ENCODE peak calls at places on chromosomes 12 and 14, in ten cellular contexts. T is keratinocyte; G is MM.1S; W is CD8-positive, alpha-beta T cell; V is IMR-90; Y is transverse colon; M is HCT116; C is adrenal gland; S is aorta; J is BE2C. N is an unnamed sample. For H3K36me3 and H3K9me3, the result is how much of the 10 kb centered on the place peaks cover.

GRCh38 chr12:81261508-81262207 is 183.8 kb downstream of the ACSS3 start:
- DNase-seq in S (no peak), Y (no peak), T (no peak), C (no peak), W (no peak), V (no peak), J (no peak), G (no peak), M (no peak), N (no peak)

GRCh38 chr14:44662250-44662891 is 155.3 kb upstream of the FSCB start:
- DNase-seq in W (no peak), C (no peak), M (no peak), J (no peak), S (no peak), V (no peak), T (no peak), G (peak), Y (no peak), N (no peak)

GRCh38 chr12:63023926-63024325 is 89.0 kb upstream of the PPM1H start:
- DNase-seq in M (no peak), W (no peak), T (no peak), S (no peak), G (no peak), J (no peak), C (no peak), V (no peak), Y (no peak), N (no peak)

GRCh38 chr12:101775814-101776213 is 36.6 kb upstream of the SYCP3 start:
- DNase-seq in Y (no peak), G (no peak), M (no peak), T (no peak), J (no peak), V (no peak), S (no peak), W (no peak), C (no peak), N (no peak)

GRCh38 chr12:77402726-77403125 is 337.4 kb upstream of the E2F7 start:
- DNase-seq in T (no peak), C (no peak), W (no peak), V (peak), Y (no peak), S (no peak), G (no peak), M (no peak), J (no peak), N (no peak)

GRCh38 chr14:68222154-68222553 is 402.6 kb downstream of the RAD51B start:
- DNase-seq in W (no peak), M (no peak), S (no peak), C (no peak), T (no peak), G (no peak), J (no peak), V (no peak), Y (no peak), N (no peak)

GRCh38 chr14:56807586-56808168 is 2.6 kb downstream of the OTX2 start:
- DNase-seq in M (no peak), T (no peak), G (peak), W (no peak), S (no peak), Y (no peak), J (no peak), V (no peak), C (no peak), N (no peak)

GRCh38 chr12:79778802-79779201 is 88.0 kb upstream of the PAWR start:
- DNase-seq in T (no peak), M (no peak), V (peak), W (no peak), S (no peak), C (no peak), J (no peak), Y (no peak), G (no peak), N (no peak)

GRCh38 chr14:31829256-31829923 is 247.7 kb upstream of the ARHGAP5 start:
- DNase-seq in T (no peak), C (no peak), V (peak), W (no peak), S (no peak), M (no peak), G (no peak), Y (no peak), J (no peak), N (no peak)

GRCh38 chr12:89706551-89707348 is 1.9 kb downstream of the ATP2B1 start:
- DNase-seq in T (no peak), W (no peak), V (peak), M (no peak), Y (no peak), C (peak), G (no peak), S (no peak), J (peak), N (no peak)

GRCh38 chr12:32139064-32139421 is 32.4 kb downstream of the BICD1 start:
- DNase-seq in S (no peak), T (no peak), M (no peak), W (peak), G (peak), C (no peak), V (peak), Y (peak), J (no peak), N (no peak)

GRCh38 chr12:124749725-124750124 is 113.9 kb downstream of the SCARB1 start:
- DNase-seq in J (no peak), C (no peak), M (no peak), G (no peak), V (no peak), T (no peak), S (no peak), W (no peak), Y (no peak), N (no peak)

GRCh38 chr14:22993517-22993916 is 11.2 kb upstream of the AJUBA start:
- DNase-seq in J (no peak), V (no peak), S (no peak), M (no peak), G (no peak), Y (no peak), T (no peak), W (no peak), C (no peak), N (no peak)

GRCh38 chr14:58082491-58083098 is 69.4 kb downstream of the ARMH4 start:
- DNase-seq in S (no peak), T (no peak), V (peak), J (no peak), G (no peak), W (no peak), C (peak), Y (no peak), M (peak), N (no peak)

GRCh38 chr12:50058743-50059312 is 1.4 kb downstream of the ASIC1 start:
- DNase-seq in V (no peak), T (no peak), G (no peak), J (no peak), S (no peak), M (no peak), Y (no peak), W (no peak), C (no peak), N (no peak)

GRCh38 chr14:56005580-56006053 is 112.6 kb upstream of the PELI2 start:
- DNase-seq in W (no peak), Y (no peak), G (no peak), J (no peak), C (no peak), T (no peak), S (no peak), V (peak), M (no peak), N (no peak)

GRCh38 chr12:16526693-16527092 is 79.3 kb downstream of the LMO3 start:
- DNase-seq in W (no peak), M (peak), S (no peak), V (peak), T (no peak), J (no peak), C (peak), G (no peak), Y (no peak), N (no peak)

GRCh38 chr14:72907886-72908285 is 14.0 kb upstream of the DPF3 start:
- DNase-seq in M (no peak), T (no peak), J (no peak), G (no peak), S (no peak), C (no peak), Y (no peak), W (no peak), V (peak), N (no peak)

GRCh38 chr14:104263671-104264358 is 125.4 kb downstream of the KIF26A start:
- DNase-seq in J (peak), M (no peak), T (no peak), Y (no peak), C (no peak), S (peak), G (no peak), W (no peak), V (no peak), N (no peak)

GRCh38 chr12:10364839-10365681 is 24.8 kb downstream of the KLRK1 start:
- DNase-seq in S (no peak), W (no peak), J (peak), Y (peak), C (peak), T (no peak), V (peak), M (peak), G (peak), N (peak)

GRCh38 chr14:103427485-103428443 is 42.5 kb downstream of the MARK3 start:
- DNase-seq in W (no peak), C (peak), S (no peak), J (no peak), M (no peak), T (no peak), V (peak), G (no peak), Y (no peak), N (no peak)

GRCh38 chr12:112473056-112473455 is 54.3 kb downstream of the PTPN11 start:
- DNase-seq in G (no peak), S (no peak), W (no peak), Y (no peak), C (no peak), T (no peak), J (no peak), M (no peak), V (no peak), N (no peak)
- H3K36me3 ChIP-seq in G (under half), S (under half), W (under half), Y (under half), C (under half), T (under half), J (under half), M (under half), V (under half), N (under half)

GRCh38 chr12:132142679-132143327 is 1.3 kb downstream of the DDX51 start:
- DNase-seq in C (no peak), S (peak), V (no peak), T (no peak), W (no peak), Y (no peak), M (no peak), J (no peak), G (no peak), N (no peak)
- H3K9me3 ChIP-seq in C (under half), S (under half), V (under half), T (under half), W (under half), Y (under half), M (under half), J (under half), G (under half), N (under half)

GRCh38 chr14:89294060-89294459 is 123.0 kb downstream of the FOXN3 start:
- DNase-seq in S (no peak), W (no peak), G (no peak), J (no peak), Y (no peak), C (no peak), V (no peak), M (no peak), T (no peak), N (no peak)
- H3K36me3 ChIP-seq in S (under half), W (under half), G (under half), J (under half), Y (under half), C (under half), V (under half), M (under half), T (under half), N (under half)

GRCh38 chr12:130440411-130441080 is 102.9 kb downstream of the PIWIL1 start:
- DNase-seq in J (no peak), W (no peak), C (no peak), V (no peak), Y (no peak), G (no peak), S (peak), T (no peak), M (no peak), N (no peak)
- H3K9me3 ChIP-seq in J (under half), W (under half), C (under half), V (under half), Y (under half), G (under half), S (under half), T (under half), M (under half), N (under half)

GRCh38 chr14:20446889-20447288 is 7.7 kb downstream of the OSGEP start:
- DNase-seq in S (no peak), T (no peak), G (no peak), W (no peak), Y (no peak), J (no peak), C (no peak), V (no peak), M (no peak), N (no peak)
- H3K36me3 ChIP-seq in S (under half), T (under half), G (under half), W (under half), Y (under half), J (under half), C (under half), V (under half), M (under half), N (under half)

GRCh38 chr12:94416613-94417012 is 43.1 kb downstream of the CEP83 start:
- DNase-seq in T (no peak), V (no peak), W (no peak), C (no peak), M (no peak), J (no peak), S (no peak), G (no peak), Y (no peak), N (no peak)

GRCh38 chr12:94426049-94426448 is 33.6 kb downstream of the CEP83 start:
- DNase-seq in W (no peak), M (no peak), G (no peak), V (no peak), Y (no peak), J (no peak), T (no peak), C (no peak), S (no peak), N (no peak)

GRCh38 chr12:94427520-94428381 is 31.9 kb downstream of the CEP83 start:
- DNase-seq in V (peak), M (no peak), J (peak), Y (peak), T (no peak), G (no peak), W (no peak), C (peak), S (no peak), N (no peak)

GRCh38 chr12:94418517-94418916 is 41.1 kb downstream of the CEP83 start:
- DNase-seq in C (no peak), M (no peak), Y (no peak), G (no peak), J (no peak), S (no peak), T (no peak), V (no peak), W (no peak), N (no peak)

DNA sequence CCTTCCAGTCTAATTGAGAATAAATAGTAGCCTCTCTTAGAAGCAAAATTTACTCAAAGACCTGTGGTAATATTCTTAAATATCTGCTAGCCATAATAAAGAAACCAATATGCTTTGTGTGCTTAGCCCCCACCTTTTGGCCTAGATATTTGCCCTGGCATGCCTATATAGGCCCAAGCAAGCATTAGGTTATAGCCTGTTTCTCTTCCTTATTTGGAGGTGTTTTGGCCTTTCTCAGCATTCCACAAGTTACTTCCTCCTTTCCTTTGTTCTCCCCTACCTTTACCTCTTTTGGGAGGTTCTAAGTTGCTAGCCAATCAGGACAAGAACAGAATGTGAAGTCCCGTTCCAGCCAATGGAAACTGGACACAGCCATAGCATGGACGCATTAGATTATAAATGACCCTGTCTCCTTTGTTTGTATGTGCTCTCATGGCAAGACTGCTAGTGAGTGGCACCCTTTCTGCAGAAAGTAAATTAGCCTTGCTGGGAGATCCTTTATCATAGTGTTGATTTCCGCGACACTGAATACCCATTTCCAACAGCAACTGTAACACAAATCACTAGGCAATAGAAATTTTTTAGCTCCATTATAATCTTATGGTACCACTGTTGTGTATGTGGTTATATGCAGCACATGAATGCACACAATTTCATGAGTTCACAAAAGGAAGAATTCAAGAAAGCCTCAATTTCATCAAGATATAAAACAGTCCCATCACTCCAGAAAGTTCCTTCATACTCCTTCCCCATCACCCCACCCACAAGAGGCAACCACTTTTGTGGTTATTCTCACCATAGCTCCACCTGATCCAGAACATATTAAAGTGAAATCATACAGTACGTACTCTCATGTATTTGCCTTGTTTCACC is 37.6 kb downstream of the CEP83 start:
- DNase-seq in S (no peak), C (no peak), J (no peak), G (no peak), Y (no peak), W (no peak), T (no peak), V (no peak), M (no peak), N (no peak)
- H3K9me3 ChIP-seq in S (under half), C (under half), J (under half), G (under half), Y (under half), W (under half), T (under half), V (under half), M (under half), N (under half)

DNA sequence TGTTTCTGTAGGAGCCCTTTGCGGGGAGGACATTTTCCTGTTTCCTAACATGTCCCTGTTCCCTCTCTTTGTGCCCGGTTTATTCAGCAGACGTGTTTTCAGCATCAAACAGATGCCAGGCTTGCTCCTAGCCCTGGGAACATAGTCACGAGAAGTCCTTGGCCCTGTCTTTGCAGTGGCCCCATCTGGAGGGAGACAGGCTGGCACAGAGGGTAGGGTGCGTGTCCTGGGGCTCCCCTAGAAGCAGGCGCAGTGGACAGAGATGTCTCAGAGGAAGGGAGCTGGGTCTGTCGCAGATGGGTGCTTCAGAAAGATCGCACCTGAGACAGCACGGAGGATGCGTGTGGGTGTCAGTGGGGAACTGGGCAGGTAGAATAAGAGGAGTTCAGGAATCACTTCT is 75.0 kb upstream of the DYNC1H1 start:
- DNase-seq in S (no peak), W (no peak), Y (peak), J (no peak), C (no peak), T (no peak), M (no peak), G (no peak), V (no peak), N (no peak)
- H3K36me3 ChIP-seq in S (under half), W (half or more), Y (under half), J (half or more), C (under half), T (under half), M (under half), G (under half), V (half or more), N (under half)

GRCh38 chr12:133233993-133234564 is 1.6 kb downstream of the ANHX start:
- DNase-seq in V (no peak), M (no peak), Y (no peak), J (no peak), S (no peak), T (no peak), G (no peak), C (no peak), W (no peak), N (no peak)

GRCh38 chr12:133231001-133231400 is 4.7 kb downstream of the ANHX start:
- DNase-seq in C (no peak), W (no peak), T (no peak), M (no peak), S (no peak), J (no peak), V (no peak), G (no peak), Y (no peak), N (no peak)

GRCh38 chr12:133235401-133236112 is at the start of gene ANHX:
- DNase-seq in Y (no peak), T (no peak), S (no peak), G (no peak), W (no peak), M (no peak), V (no peak), J (no peak), C (no peak), N (no peak)

GRCh38 chr12:133234971-133235370 is 706 bp downstream of the ANHX start:
- DNase-seq in S (no peak), T (no peak), G (no peak), J (no peak), V (no peak), C (no peak), M (no peak), Y (no peak), W (no peak), N (no peak)

DNA sequence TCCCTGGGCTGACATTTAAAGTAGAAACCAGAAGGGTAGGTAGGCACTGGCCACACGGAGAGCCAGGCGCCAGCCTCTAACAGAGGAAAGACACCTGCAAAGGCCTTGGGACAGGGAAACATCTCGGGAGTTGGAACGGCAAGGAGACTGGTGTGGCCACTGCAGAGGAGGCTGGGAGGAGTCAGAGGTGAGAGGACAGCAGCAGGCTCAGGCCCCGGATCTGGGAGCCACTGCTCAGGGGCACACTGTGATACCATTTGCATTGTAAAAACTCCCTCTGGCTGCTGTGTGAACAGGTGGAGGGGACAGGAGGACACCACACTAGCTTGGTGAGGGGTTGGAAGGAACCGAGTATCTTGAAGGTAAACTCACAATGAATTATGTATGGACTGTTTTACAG is 2.7 kb downstream of the ANHX start:
- DNase-seq in V (no peak), M (no peak), T (no peak), C (no peak), G (no peak), S (no peak), Y (no peak), W (no peak), J (no peak), N (no peak)
- H3K9me3 ChIP-seq in V (half or more), M (under half), T (under half), C (under half), G (under half), S (under half), Y (under half), W (under half), J (under half), N (under half)

DNA sequence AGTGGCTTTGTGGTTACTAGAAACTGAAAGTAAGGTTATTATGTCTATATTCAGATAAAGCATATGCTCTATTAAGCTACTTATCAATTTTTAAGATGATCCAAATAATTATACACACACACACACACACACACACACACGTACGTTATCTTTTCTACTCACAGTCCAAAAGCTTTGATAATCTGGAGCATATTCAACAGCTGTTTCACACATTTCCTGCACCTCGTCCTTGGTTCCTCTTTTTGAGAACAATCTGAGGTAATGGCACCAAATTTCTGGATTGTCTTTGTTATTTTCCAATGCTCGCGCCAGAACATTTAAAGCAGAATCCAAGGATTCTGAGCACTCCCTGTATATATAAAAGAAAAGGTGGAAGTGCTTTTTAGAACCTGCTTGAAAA is 37.5 kb downstream of the ZFC3H1 start:
- DNase-seq in J (no peak), Y (no peak), T (no peak), G (peak), W (no peak), V (no peak), S (no peak), M (no peak), C (no peak), N (no peak)
- H3K36me3 ChIP-seq in J (half or more), Y (under half), T (under half), G (under half), W (half or more), V (under half), S (under half), M (half or more), C (under half), N (under half)

N was measured in pancreas.